ENCODE peak calls at places on chromosomes 6 and 20, in four cellular contexts. T, E, K and Z are unnamed samples.

GRCh38 chr6:33424855-33425667 is 5.2 kb downstream of the SYNGAP1 start:
- DNase-seq in T (no peak), E (no peak), K (no peak), Z (peak; percentile 32)

GRCh38 chr6:25883536-25883935 is 9.5 kb upstream of the SLC17A3 start:
- DNase-seq in T (no peak), K (no peak), E (no peak), Z (no peak)

GRCh38 chr6:90326404-90327057 is 29.9 kb upstream of the BACH2 start:
- DNase-seq in T (no peak), K (no peak), E (no peak), Z (no peak)

GRCh38 chr6:55212147-55212546 is 37.8 kb downstream of the HCRTR2 start:
- DNase-seq in E (no peak), K (no peak), T (no peak), Z (no peak)

GRCh38 chr6:138162104-138162946 is 586 bp downstream of the ARFGEF3 start:
- DNase-seq in K (no peak), T (peak; percentile 2), E (no peak), Z (peak; percentile 15)

GRCh38 chr6:139588734-139589418 is 214.4 kb upstream of the CITED2 start:
- DNase-seq in T (peak; percentile 38), E (peak; percentile 82), K (no peak), Z (no peak)

GRCh38 chr6:166168616-166169548 is 1.2 kb upstream of the TBXT start:
- DNase-seq in E (no peak), K (no peak), T (no peak), Z (no peak)

GRCh38 chr6:122869437-122870024 is 80.5 kb downstream of the SMPDL3A start:
- DNase-seq in E (peak; percentile 53), T (peak; percentile 57), K (no peak), Z (peak; percentile 60)

GRCh38 chr6:157650801-157651200 is 172.2 kb upstream of the SNX9 start:
- DNase-seq in T (no peak), E (no peak), K (no peak), Z (no peak)

GRCh38 chr6:131210469-131210868 is 75.2 kb downstream of the AKAP7 start:
- DNase-seq in T (no peak), K (no peak), E (no peak), Z (no peak)

GRCh38 chr6:139711714-139712585 is 337.5 kb upstream of the CITED2 start:
- DNase-seq in T (no peak), K (no peak), E (no peak), Z (no peak)

GRCh38 chr20:25382704-25383370 is 7.8 kb downstream of the ABHD12 start:
- DNase-seq in E (no peak), T (no peak), K (no peak), Z (no peak)

GRCh38 chr6:134315974-134316391 is 1.9 kb downstream of the SGK1 start:
- DNase-seq in T (no peak), K (no peak), E (no peak), Z (no peak)

GRCh38 chr6:157346371-157346770 is 23.1 kb upstream of the TMEM242 start:
- DNase-seq in E (no peak), T (no peak), K (no peak), Z (no peak)

GRCh38 chr6:154080434-154081189 is 41.6 kb downstream of the OPRM1 start:
- DNase-seq in E (no peak), K (no peak), T (no peak), Z (no peak)

GRCh38 chr6:47242483-47243386 is 67.0 kb downstream of the TNFRSF21 start:
- DNase-seq in T (peak; percentile 82), K (peak; percentile 72), E (no peak), Z (peak; percentile 76)

GRCh38 chr6:33118525-33119123 is 42.8 kb downstream of the HLA-DPB1 start:
- DNase-seq in K (no peak), E (peak; percentile 66), T (peak; percentile 46), Z (peak; percentile 46)

GRCh38 chr20:62832212-62832922 is 15.5 kb downstream of the COL9A3 start:
- DNase-seq in T (no peak), E (no peak), K (peak; percentile 57), Z (peak; percentile 21)

GRCh38 chr6:42352856-42353564 is 98.7 kb downstream of the TRERF1 start:
- DNase-seq in K (no peak), E (no peak), T (peak; percentile 25), Z (no peak)

GRCh38 chr6:41470341-41471063 is 75.7 kb upstream of the FOXP4 start:
- DNase-seq in T (no peak), K (no peak), E (no peak), Z (no peak)

GRCh38 chr6:143522034-143522600 is 10.6 kb upstream of the FUCA2 start:
- DNase-seq in K (no peak), E (no peak), T (no peak), Z (no peak)

GRCh38 chr6:30612687-30613248 is 4.3 kb downstream of the PPP1R10 start:
- DNase-seq in K (no peak), E (no peak), T (no peak), Z (no peak)

GRCh38 chr6:4543596-4543995 is 232.6 kb upstream of the CDYL start:
- DNase-seq in K (no peak), E (no peak), T (no peak), Z (no peak)

GRCh38 chr6:117440558-117441525 is 15.1 kb upstream of the ROS1 start:
- DNase-seq in T (peak; percentile 88), K (no peak), E (no peak), Z (no peak)

GRCh38 chr20:50691585-50692552 is 527 bp upstream of the RIPOR3 start:
- DNase-seq in T (no peak), E (no peak), K (no peak), Z (peak; percentile 76)

GRCh38 chr6:109791301-109791700 is 100.2 kb downstream of the FIG4 start:
- DNase-seq in T (no peak), K (no peak), E (no peak), Z (no peak)

GRCh38 chr6:88612631-88613030 is 350.8 kb downstream of the RNGTT start:
- DNase-seq in T (no peak), E (no peak), K (no peak), Z (no peak)

GRCh38 chr20:13101276-13101675 is 92.5 kb downstream of the SPTLC3 start:
- DNase-seq in E (no peak), K (no peak), T (no peak), Z (no peak)

GRCh38 chr20:951384-952169 is 35.4 kb upstream of the ANGPT4 start:
- DNase-seq in T (peak; percentile 19), K (no peak), E (no peak), Z (no peak)

GRCh38 chr20:42461965-42462593 is 727.6 kb downstream of the PTPRT start:
- DNase-seq in E (no peak), T (no peak), K (peak; percentile 15), Z (no peak)

GRCh38 chr20:13119583-13119982 is 101.5 kb upstream of the ISM1 start:
- DNase-seq in T (peak; percentile 70), E (peak; percentile 84), K (no peak), Z (peak; percentile 51)

GRCh38 chr6:2782825-2783187 is 17.6 kb downstream of the WRNIP1 start:
- DNase-seq in E (no peak), K (no peak), T (no peak), Z (no peak)

GRCh38 chr6:2781685-2782355 is 16.6 kb downstream of the WRNIP1 start:
- DNase-seq in T (no peak), E (no peak), K (no peak), Z (no peak)

GRCh38 chr6:2782356-2782708 is 17.1 kb downstream of the WRNIP1 start:
- DNase-seq in T (no peak), K (no peak), E (no peak), Z (no peak)

GRCh38 chr6:2784061-2784460 is 18.9 kb downstream of the WRNIP1 start:
- DNase-seq in K (no peak), E (no peak), T (no peak), Z (no peak)

GRCh38 chr6:2783188-2783957 is 18.2 kb downstream of the WRNIP1 start:
- DNase-seq in E (no peak), T (no peak), K (no peak), Z (no peak)
- TF ChIP-seq PBX3 in E (no peak), T (no peak), K (no peak), Z (no peak)

DNA sequence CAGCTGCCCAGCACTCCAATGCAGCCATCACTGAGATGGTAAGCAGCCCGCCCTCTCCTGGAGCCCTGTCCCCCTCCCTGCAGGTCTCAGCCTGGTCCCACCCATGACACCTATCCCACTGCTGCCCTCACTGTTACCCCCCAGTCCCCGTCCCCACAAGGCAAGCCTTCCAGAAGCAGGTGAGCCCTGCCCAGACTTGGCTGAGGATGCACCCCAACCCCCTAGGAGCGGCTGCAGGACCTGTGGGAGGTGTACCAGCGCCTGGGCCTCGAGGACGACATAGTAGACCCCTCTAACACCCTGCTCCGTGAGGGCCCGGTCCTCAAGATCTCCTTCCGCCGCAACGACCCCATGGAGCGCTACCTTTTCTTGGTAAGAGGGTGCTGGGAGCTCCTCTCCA is 9.2 kb downstream of the FGD2 start:
- DNase-seq in E (no peak), T (no peak), K (no peak), Z (no peak)
- TF ChIP-seq EP300 in E (no peak), T (no peak), K (no peak), Z (no peak)

DNA sequence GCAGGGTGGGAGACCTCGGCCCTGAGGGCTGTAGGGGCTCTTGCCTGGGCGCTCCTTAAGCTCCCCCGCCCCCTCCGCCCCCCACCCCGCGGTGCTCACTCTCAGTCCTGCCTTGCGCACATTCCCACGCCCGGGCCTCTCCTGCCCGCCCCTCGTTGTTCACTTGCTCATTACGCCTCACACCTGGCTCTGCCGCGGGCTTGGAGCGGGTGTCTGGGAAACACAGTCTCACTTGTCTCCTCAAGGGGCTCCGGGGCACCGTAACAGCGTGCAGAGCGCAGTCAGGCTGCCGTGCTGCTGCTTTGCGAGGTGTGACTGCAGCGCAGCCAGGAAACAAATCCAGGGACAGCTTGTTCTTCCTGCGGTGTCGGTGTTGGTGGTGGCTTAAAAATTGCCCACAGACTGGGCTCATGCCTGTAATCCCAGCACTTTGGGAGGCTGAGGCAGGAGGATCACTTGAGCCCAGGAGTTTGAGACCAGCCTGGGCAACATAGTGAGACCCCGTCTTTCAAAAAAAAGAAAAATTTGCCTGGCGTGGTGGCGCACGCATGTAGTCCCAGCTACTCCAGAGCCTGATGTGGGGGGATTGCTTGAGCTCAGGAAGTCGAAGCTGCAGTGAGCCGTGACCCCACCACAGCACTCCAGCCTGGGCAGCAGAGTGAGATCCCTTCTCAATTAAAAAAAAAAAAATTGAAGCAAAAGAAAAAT is 4.6 kb downstream of the NPBWR2 start:
- DNase-seq in T (no peak), E (no peak), K (no peak), Z (no peak)
- TF ChIP-seq PBX3 in T (no peak), E (no peak), K (no peak), Z (no peak)

DNA sequence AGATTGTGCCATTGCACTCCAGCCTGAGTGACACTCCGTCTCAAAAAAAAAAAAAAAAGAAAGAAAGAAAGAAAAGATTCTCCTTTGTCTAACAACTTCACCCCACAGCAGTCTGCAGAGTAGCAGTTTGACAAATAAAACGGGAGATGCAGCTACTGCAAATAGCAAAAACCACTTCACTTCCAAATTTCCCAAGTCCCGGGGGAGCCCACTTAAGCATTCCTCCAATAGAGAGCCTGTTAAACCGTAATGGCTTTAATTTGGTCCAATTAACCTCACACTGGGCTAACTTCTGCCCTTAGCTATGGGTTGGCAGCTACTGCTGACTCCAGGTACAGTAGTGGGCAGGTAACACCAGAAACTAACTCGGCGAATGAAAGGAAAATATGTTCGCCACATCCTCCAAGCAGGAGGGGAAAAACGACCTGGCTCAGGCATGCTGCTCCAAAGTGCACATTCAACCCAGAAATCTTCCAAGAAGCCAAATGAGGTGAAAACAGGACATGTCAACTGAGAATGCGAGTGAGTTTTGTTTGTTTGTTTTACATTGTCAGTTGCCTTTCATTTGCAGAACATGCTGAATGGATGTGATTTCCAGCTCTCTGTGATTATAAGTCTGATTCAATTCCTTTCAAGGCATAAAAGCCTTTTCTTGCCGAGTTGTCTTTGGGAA is 117.5 kb upstream of the ARMC2 start:
- DNase-seq in E (no peak), T (no peak), K (no peak), Z (no peak)
- TF ChIP-seq EP300 in E (no peak), T (no peak), K (no peak), Z (no peak)